ENCODE peak calls at places on chromosomes 7 and 10, in five cellular contexts. G is right atrium auricular region, C is esophagus squamous epithelium, W is colonic mucosa, J is uterus. V is an unnamed sample.

GRCh38 chr10:110487411-110488123 is 10.1 kb upstream of the DUSP5 start:
- DNase-seq in G (no peak), C (no peak), W (no peak), J (no peak), V (peak; percentile 82)

GRCh38 chr10:44396671-44397191 is 11.8 kb upstream of the CXCL12 start:
- DNase-seq in G (no peak), C (no peak), W (no peak), J (peak; percentile 12), V (peak; percentile 32)

GRCh38 chr10:119455609-119456434 is 86.7 kb downstream of the RGS10 start:
- DNase-seq in G (no peak), C (no peak), W (no peak), J (no peak), V (no peak)

GRCh38 chr7:1329966-1330915 is 97.6 kb downstream of the UNCX start:
- DNase-seq in G (no peak), C (no peak), W (no peak), J (no peak), V (no peak)

GRCh38 chr10:11705687-11706086 is 36.5 kb upstream of the ECHDC3 start:
- DNase-seq in G (no peak), C (no peak), W (no peak), J (no peak), V (no peak)

GRCh38 chr10:31707578-31708411 is 220.8 kb downstream of the ARHGAP12 start:
- DNase-seq in G (peak; percentile 74), C (no peak), W (peak; percentile 43), J (peak; percentile 66), V (peak; percentile 65)

GRCh38 chr10:77877461-77878344 is 48.9 kb downstream of the DLG5 start:
- DNase-seq in G (no peak), C (no peak), W (no peak), J (peak; percentile 67), V (peak; percentile 96)

GRCh38 chr10:30671011-30671616 is 41.6 kb upstream of the LYZL2 start:
- DNase-seq in G (no peak), C (no peak), W (peak; percentile 48), J (peak; percentile 47), V (peak; percentile 78)

GRCh38 chr10:51196508-51197175 is 122.4 kb downstream of the PRKG1 start:
- DNase-seq in G (no peak), C (no peak), W (no peak), J (no peak), V (no peak)

GRCh38 chr10:80523776-80524175 is 13.9 kb upstream of the SH2D4B start:
- DNase-seq in G (no peak), C (no peak), W (no peak), J (no peak), V (no peak)
- H3K4me1 ChIP-seq in G (peaks cover 29% of the 10 kb centered on the region), C (peaks cover 6% of the 10 kb centered on the region), W (no peaks in the 10 kb centered on the region), J (no peaks in the 10 kb centered on the region), V (no peaks in the 10 kb centered on the region)

DNA sequence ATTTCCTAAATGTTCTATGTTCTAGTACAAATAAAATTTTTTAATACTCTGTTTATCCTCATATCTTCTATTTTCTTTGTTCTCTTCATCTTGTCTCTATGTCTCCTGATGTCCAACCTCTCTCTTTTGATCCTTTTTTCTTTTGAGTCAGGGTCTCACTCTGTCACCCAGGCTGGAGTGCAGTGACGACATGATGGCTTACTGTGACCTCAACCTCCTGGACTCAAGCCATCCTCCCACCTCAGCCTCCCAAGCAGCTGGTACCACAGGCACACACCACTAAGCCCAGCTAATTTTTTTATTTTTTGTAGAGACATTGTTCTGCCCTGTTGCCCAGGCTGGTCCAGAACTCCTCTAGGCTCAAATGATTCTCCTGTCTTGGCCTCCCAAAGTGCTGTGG is 56.8 kb upstream of the GLCCI1 start:
- DNase-seq in G (no peak), C (no peak), W (no peak), J (no peak), V (no peak)
- H3K27ac ChIP-seq in G (no peak overlapping the region), C (no peak overlapping the region), W (no peak overlapping the region), J (no peak overlapping the region), V (no peak overlapping the region)

GRCh38 chr7:134548877-134549276 is at the start of gene AKR1B15:
- DNase-seq in G (no peak), C (no peak), W (no peak), J (no peak), V (no peak)

GRCh38 chr7:134554417-134554966 is 5.6 kb downstream of the AKR1B15 start:
- DNase-seq in G (no peak), C (no peak), W (peak; percentile 35), J (no peak), V (no peak)

GRCh38 chr7:134549366-134549765 is 456 bp downstream of the AKR1B15 start:
- DNase-seq in G (no peak), C (no peak), W (no peak), J (no peak), V (no peak)

GRCh38 chr7:134553976-134554375 is 5.1 kb downstream of the AKR1B15 start:
- DNase-seq in G (no peak), C (no peak), W (no peak), J (no peak), V (peak; percentile 68)

GRCh38 chr7:134552105-134552504 is 3.2 kb downstream of the AKR1B15 start:
- DNase-seq in G (no peak), C (no peak), W (peak; percentile 44), J (no peak), V (peak; percentile 73)
- TF ChIP-seq CTCF in G (peak; percentile 28), C (no peak), W (no peak), J (no peak), V (peak; percentile 69)

GRCh38 chr10:24715246-24715769 is 8.4 kb downstream of the ARHGAP21 start:
- DNase-seq in G (no peak), C (no peak), W (no peak), J (no peak), V (no peak)

GRCh38 chr10:24713086-24713485 is 10.6 kb downstream of the ARHGAP21 start:
- DNase-seq in G (no peak), C (no peak), W (no peak), J (no peak), V (no peak)

GRCh38 chr10:24718031-24718855 is 5.4 kb downstream of the ARHGAP21 start:
- DNase-seq in G (no peak), C (no peak), W (no peak), J (no peak), V (no peak)

GRCh38 chr10:24720096-24720495 is 3.6 kb downstream of the ARHGAP21 start:
- DNase-seq in G (no peak), C (no peak), W (no peak), J (no peak), V (no peak)

GRCh38 chr10:24716295-24716694 is 7.4 kb downstream of the ARHGAP21 start:
- DNase-seq in G (no peak), C (no peak), W (peak; percentile 80), J (no peak), V (no peak)
- H3K4me1 ChIP-seq in G (peaks cover 72% of the 10 kb centered on the region), C (no peaks in the 10 kb centered on the region), W (peaks cover 14% of the 10 kb centered on the region), J (peaks cover 9% of the 10 kb centered on the region), V (no peaks in the 10 kb centered on the region)

V was measured in endodermal cell.